ENCODE peak calls at places on chromosome 22, in ten cellular contexts. H is PC-3, L is lung, M is heart right ventricle, J is A549, P is esophagus squamous epithelium, X is H9, Z is tibial nerve, W is breast epithelium, O is thyroid gland. I is an unnamed sample.

GRCh38 chr22:28179392-28179791 is 260.3 kb upstream of the PITPNB start:
- DNase-seq in J (no peak), M (no peak), W (no peak), X (no peak), Z (no peak), O (no peak), H (no peak), L (no peak), P (no peak), I (no peak)

GRCh38 chr22:29310863-29311339 is 4.5 kb downstream of the GAS2L1 start:
- DNase-seq in J (peak), Z (peak), H (peak), W (peak), P (no peak), L (peak), X (peak), O (peak), M (peak), I (peak)

GRCh38 chr22:45462034-45462655 is 40.5 kb upstream of the FBLN1 start:
- DNase-seq in W (no peak), X (peak), O (no peak), P (no peak), H (no peak), M (no peak), Z (no peak), J (no peak), L (no peak), I (no peak)

GRCh38 chr22:45576273-45576625 is 73.6 kb downstream of the FBLN1 start:
- DNase-seq in H (no peak), L (no peak), Z (no peak), O (no peak), M (no peak), W (no peak), J (no peak), X (no peak), P (no peak), I (no peak)

GRCh38 chr22:23063539-23064380 is 6.6 kb upstream of the GNAZ start:
- DNase-seq in M (peak), L (no peak), W (peak), Z (no peak), H (no peak), O (no peak), X (peak), J (no peak), P (no peak), I (no peak)

GRCh38 chr22:32708835-32709234 is 92.7 kb upstream of the TIMP3 start:
- DNase-seq in M (peak), O (no peak), W (no peak), P (no peak), J (no peak), Z (no peak), X (no peak), L (no peak), H (no peak), I (no peak)

GRCh38 chr22:45425531-45426265 is 12.2 kb downstream of the RIBC2 start:
- DNase-seq in H (no peak), O (no peak), W (no peak), J (no peak), Z (no peak), P (no peak), M (no peak), L (no peak), X (no peak), I (no peak)

GRCh38 chr22:34812631-34813030 is 253.3 kb upstream of the ISX start:
- DNase-seq in L (no peak), O (no peak), Z (no peak), P (no peak), W (no peak), M (no peak), H (no peak), X (no peak), J (no peak), I (no peak)

GRCh38 chr22:27581688-27582087 is 219.9 kb downstream of the MN1 start:
- DNase-seq in O (peak), M (peak), P (no peak), H (no peak), W (peak), X (no peak), Z (peak), J (no peak), L (peak), I (no peak)

GRCh38 chr22:27752771-27753170 is 48.8 kb downstream of the MN1 start:
- DNase-seq in Z (no peak), O (no peak), H (peak), X (no peak), W (no peak), J (peak), M (peak), L (no peak), P (no peak), I (no peak)

GRCh38 chr22:45318558-45319318 is 9.0 kb downstream of the FAM118A start:
- DNase-seq in Z (no peak), X (no peak), H (no peak), P (no peak), M (no peak), O (no peak), L (no peak), J (no peak), W (no peak), I (no peak)

GRCh38 chr22:23565942-23566715 is 14.0 kb downstream of the IGLL1 start:
- DNase-seq in Z (no peak), M (peak), O (peak), L (no peak), W (no peak), H (no peak), P (no peak), X (peak), J (no peak), I (no peak)

GRCh38 chr22:31268281-31268680 is 24.0 kb downstream of the PIK3IP1 start:
- DNase-seq in O (peak), Z (no peak), W (no peak), P (no peak), J (no peak), H (no peak), L (no peak), M (no peak), X (no peak), I (no peak)

GRCh38 chr22:50691521-50691920 is 18.9 kb downstream of the SHANK3 start:
- DNase-seq in W (no peak), Z (peak), X (peak), O (peak), J (peak), M (no peak), H (peak), L (no peak), P (no peak), I (no peak)

GRCh38 chr22:32073823-32074380 is 30.8 kb downstream of the SLC5A1 start:
- DNase-seq in M (no peak), O (no peak), J (no peak), X (no peak), L (no peak), Z (no peak), P (no peak), W (no peak), H (no peak), I (no peak)

GRCh38 chr22:42035256-42035655 is 35.4 kb downstream of the NAGA start:
- DNase-seq in M (no peak), J (no peak), H (no peak), O (no peak), L (no peak), W (no peak), P (no peak), X (no peak), Z (no peak), I (no peak)

GRCh38 chr22:42399315-42400271 is 32.6 kb downstream of the NFAM1 start:
- DNase-seq in M (peak), L (peak), P (no peak), W (no peak), J (no peak), Z (no peak), O (peak), H (no peak), X (peak), I (no peak)

GRCh38 chr22:22927888-22928665 is 40.5 kb downstream of the IGLL5 start:
- DNase-seq in M (no peak), W (no peak), H (no peak), O (no peak), L (no peak), X (no peak), J (no peak), Z (no peak), P (no peak), I (no peak)

DNA sequence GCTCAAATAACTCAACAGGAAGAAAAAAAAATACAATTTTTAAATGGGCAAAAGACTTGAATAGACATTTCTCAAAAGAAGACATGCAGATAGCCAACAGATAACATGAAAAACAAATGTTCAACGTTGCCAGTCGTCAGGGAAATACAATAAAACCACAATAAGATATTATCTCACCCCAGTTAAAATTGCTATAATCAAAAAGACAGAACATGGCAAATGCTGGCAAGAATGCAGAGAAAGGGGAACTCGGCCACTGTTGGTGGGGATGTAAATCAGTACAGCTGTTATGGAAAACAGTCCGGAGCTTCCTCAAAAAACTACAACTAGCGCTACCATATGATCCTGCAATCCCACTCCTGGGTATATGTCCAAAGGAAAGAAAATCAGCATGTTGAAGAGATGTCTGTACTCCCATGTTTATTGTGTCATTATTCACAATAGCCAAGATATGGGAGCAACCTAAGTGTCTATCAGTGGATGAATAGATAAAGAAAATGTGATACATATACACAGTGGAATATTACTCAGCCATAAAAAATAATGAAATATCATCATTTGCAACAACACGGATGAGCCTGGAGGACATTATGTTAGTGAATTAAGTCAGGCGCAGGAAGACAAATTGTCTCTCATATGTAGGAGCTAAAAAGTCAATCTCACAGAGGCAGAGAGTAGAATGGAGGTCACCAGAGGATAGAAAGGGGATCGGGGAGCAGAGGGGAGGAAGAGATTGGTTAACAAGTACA is 12.2 kb upstream of the CYTH4 start:
- DNase-seq in L (no peak), J (no peak), O (no peak), P (no peak), W (no peak), M (no peak), X (no peak), Z (no peak), H (no peak), I (no peak)
- H3K27ac ChIP-seq in L (no peak), J (no peak), O (no peak), P (no peak), W (no peak), M (no peak), X (no peak), Z (no peak), H (no peak), I (no peak)

DNA sequence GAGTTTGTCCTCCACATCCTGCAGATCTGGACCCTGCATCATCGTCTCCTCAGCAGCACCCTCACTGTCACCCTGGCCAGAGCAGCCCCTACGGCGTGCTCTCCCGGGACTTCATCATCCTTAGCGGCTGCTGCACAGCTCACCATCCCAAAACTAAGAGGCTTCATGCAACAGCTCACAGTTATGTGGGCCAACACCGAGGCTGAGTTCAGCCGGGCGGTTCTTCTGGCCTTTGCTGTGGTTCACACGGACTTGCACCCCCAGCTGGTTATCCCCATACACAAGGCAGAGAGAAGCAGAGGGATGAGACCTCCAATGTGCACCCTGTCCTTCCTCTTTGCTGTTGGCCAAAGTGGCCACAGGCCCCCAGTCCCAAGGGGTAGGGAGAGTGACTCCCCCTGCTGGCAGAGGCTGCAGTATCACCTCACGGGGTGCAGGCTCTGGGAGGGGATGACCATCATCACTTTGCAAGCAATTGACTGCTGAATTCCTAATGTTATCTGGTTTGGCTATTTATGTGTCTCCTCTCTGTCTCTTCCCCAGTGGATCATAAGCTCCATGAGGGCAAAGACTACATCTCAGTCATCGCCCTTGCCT is 276.8 kb downstream of the BRD1 start:
- DNase-seq in M (no peak), O (no peak), W (no peak), P (no peak), Z (no peak), J (no peak), X (no peak), H (no peak), L (no peak), I (no peak)
- TF ChIP-seq CTCF in M (no peak), O (no peak), W (no peak), P (no peak), Z (no peak), J (no peak), X (peak), H (peak), L (no peak), I (no peak)

DNA sequence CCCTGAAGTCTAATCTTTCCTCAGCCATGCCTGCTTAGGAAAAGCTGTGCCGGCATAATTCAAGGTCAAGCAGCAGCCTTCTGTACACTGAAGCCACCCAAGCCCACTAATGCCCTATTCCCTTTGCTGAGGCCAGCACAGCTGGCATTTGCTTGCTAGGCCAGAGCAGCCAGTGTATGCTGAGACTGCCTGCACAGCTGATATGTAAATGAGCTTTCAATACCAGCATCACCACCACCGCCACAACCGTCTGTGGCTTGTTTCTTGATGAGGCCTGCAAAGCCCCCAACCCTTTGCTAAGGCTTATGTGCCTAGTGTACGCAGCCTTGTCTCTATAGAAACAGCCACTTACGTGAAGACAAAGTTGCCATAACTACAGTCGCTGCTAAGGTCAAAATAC is 56.3 kb upstream of the TNRC6B start:
- DNase-seq in W (no peak), J (no peak), H (no peak), Z (no peak), X (no peak), L (no peak), M (no peak), O (no peak), P (no peak), I (no peak)
- H3K27ac ChIP-seq in W (no peak), J (no peak), H (no peak), Z (no peak), X (no peak), L (no peak), M (no peak), O (no peak), P (no peak), I (no peak)

DNA sequence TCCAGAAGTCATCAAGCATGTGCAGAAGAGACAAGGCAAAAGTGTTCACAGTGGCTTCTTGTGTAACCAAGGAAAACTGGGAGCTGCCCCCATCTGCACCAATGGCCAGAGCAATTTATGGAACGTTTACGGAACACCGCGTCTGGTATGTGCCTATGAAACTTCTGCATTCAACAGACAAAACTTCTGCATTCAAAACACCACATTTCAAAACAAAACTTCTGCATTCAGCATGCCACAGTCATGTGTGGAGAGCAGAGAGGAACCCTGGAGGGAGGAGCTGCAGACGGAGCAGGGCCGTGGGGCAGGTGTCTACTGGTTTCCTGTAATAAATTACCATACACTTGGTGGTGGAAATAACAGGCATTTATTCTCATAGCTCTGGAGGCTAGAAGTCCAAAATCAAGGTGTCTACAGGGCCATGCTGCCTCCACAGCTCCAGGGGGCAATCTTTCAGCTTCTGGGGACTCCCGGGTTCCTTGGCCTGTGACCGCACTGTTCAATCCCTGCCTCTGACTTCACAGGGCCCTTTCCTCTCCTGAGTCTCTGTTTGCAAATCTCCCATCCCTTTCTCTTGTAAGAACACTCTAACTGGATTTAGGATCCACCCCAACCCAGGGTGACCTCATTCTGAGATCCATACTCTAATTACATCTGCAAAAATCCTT is 32.2 kb downstream of the RPL3 start:
- DNase-seq in L (no peak), W (no peak), H (no peak), M (no peak), X (no peak), P (no peak), Z (no peak), J (no peak), O (no peak), I (no peak)
- TF ChIP-seq CTCF in L (no peak), W (no peak), H (no peak), M (no peak), X (no peak), P (no peak), Z (no peak), J (no peak), O (no peak), I (no peak)

GRCh38 chr22:46731246-46732040 is 6.6 kb downstream of the CERK start:
- DNase-seq in X (peak), Z (no peak), M (peak), H (no peak), J (no peak), O (peak), P (no peak), W (peak), L (peak), I (peak)

GRCh38 chr22:46732513-46732912 is 5.5 kb downstream of the CERK start:
- DNase-seq in X (no peak), L (no peak), W (no peak), P (no peak), O (no peak), M (no peak), Z (no peak), J (no peak), H (no peak), I (no peak)

GRCh38 chr22:46732041-46732379 is 6.0 kb downstream of the CERK start:
- DNase-seq in O (no peak), J (no peak), P (no peak), H (no peak), X (no peak), M (no peak), L (no peak), W (no peak), Z (no peak), I (no peak)

GRCh38 chr22:46728470-46728869 is 9.6 kb downstream of the CERK start:
- DNase-seq in X (no peak), P (no peak), L (no peak), M (no peak), O (no peak), W (no peak), Z (no peak), J (no peak), H (no peak), I (no peak)

GRCh38 chr22:46730568-46731245 is 7.3 kb downstream of the CERK start:
- DNase-seq in J (no peak), L (no peak), M (peak), O (no peak), Z (no peak), H (no peak), P (no peak), W (no peak), X (no peak), I (no peak)
- H3K27ac ChIP-seq in J (no peak), L (peak), M (peak), O (peak), Z (no peak), H (no peak), P (peak), W (peak), X (no peak), I (no peak)

GRCh38 chr22:44132724-44133123 is 48.0 kb upstream of the PARVG start:
- DNase-seq in M (no peak), X (peak), L (no peak), Z (no peak), P (no peak), O (no peak), W (no peak), J (no peak), H (no peak), I (no peak)
- TF ChIP-seq CTCF in M (no peak), X (peak), L (no peak), Z (no peak), P (no peak), O (no peak), W (no peak), J (no peak), H (no peak), I (no peak)

DNA sequence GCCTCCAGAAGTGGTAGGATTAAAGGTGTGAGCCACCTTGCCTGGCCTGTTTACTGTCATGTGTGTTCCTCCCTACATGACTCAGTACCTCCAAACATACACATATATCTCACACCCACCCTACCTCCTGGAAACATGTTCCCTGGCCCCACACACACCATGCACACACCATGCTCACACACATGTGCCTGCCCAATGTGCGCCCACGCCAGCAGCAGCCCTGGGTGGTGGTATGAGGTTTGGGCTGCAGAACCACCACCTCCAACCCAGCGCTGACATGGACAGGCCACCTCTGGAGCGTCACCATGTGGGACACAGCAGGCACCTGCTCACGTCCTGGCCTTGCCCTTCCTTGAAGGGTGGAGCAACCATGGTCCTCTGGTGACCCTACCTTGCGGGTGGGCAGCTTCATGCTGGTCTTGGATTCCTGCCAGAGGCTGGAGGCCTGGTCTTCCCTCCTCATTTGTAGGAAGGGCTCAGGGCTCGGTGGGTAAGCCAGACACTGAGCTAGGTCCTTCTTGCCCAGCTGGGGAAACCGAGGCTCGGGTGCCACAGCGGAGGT is 37.9 kb downstream of the KIAA1671 start:
- DNase-seq in Z (no peak), J (no peak), O (no peak), W (no peak), P (no peak), M (no peak), H (no peak), X (no peak), L (no peak), I (no peak)
- H3K27ac ChIP-seq in Z (peak), J (peak), O (peak), W (peak), P (peak), M (peak), H (peak), X (no peak), L (peak), I (no peak)

GRCh38 chr22:38144025-38144405 is 33.5 kb upstream of the BAIAP2L2 start:
- DNase-seq in O (no peak), H (peak), X (peak), L (no peak), W (no peak), M (no peak), Z (no peak), P (no peak), J (peak), I (no peak)
- TF ChIP-seq CTCF in O (no peak), H (peak), X (peak), L (no peak), W (no peak), M (no peak), Z (no peak), P (no peak), J (no peak), I (no peak)

I was measured in prostate gland.